ENCODE peak calls at places on chromosomes 13 and 19, in nine cellular contexts. R, H, B, Q, E, A, W, X and J are unnamed samples.

GRCh38 chr19:45995715-45996385 is 583 bp downstream of the CCDC61 start:
- DNase-seq in R (no peak), H (no peak), B (no peak), Q (peak; percentile 36), E (no peak), A (peak; percentile 4), W (no peak), X (no peak), J (no peak)

GRCh38 chr13:34044041-34044440 is 226.1 kb downstream of the RFC3 start:
- DNase-seq in R (no peak), H (no peak), B (peak; percentile 93), Q (peak; percentile 19), E (no peak), A (no peak), W (peak; percentile 57), X (peak; percentile 82), J (no peak)

GRCh38 chr19:45079911-45080469 is 930 bp downstream of the GEMIN7 start:
- DNase-seq in R (no peak), H (no peak), B (no peak), Q (no peak), E (no peak), A (no peak), W (no peak), X (no peak), J (no peak)

GRCh38 chr19:29761575-29762225 is 46.6 kb upstream of the C19orf12 start:
- DNase-seq in R (no peak), H (no peak), B (no peak), Q (no peak), E (no peak), A (no peak), W (no peak), X (no peak), J (no peak)

GRCh38 chr19:49132974-49133609 is 13.7 kb downstream of the PPFIA3 start:
- DNase-seq in R (no peak), H (no peak), B (no peak), Q (no peak), E (no peak), A (no peak), W (no peak), X (no peak), J (no peak)

GRCh38 chr13:94993608-94994007 is 281.3 kb upstream of the SOX21 start:
- DNase-seq in R (no peak), H (no peak), B (no peak), Q (peak; percentile 26), E (no peak), A (no peak), W (no peak), X (no peak), J (no peak)

GRCh38 chr13:107678075-107678689 is 537.2 kb downstream of the LIG4 start:
- DNase-seq in R (no peak), H (no peak), B (no peak), Q (no peak), E (no peak), A (no peak), W (no peak), X (peak; percentile 11), J (no peak)

GRCh38 chr13:64154514-64154913 is 2738.9 kb upstream of the PCDH20 start:
- DNase-seq in R (peak; percentile 8), H (no peak), B (peak; percentile 53), Q (peak; percentile 24), E (peak; percentile 6), A (no peak), W (no peak), X (peak; percentile 28), J (no peak)

GRCh38 chr13:114131581-114132418 is 623 bp downstream of the RASA3 start:
- DNase-seq in R (no peak), H (no peak), B (peak; percentile 31), Q (peak; percentile 56), E (peak; percentile 47), A (peak; percentile 78), W (no peak), X (peak; percentile 36), J (no peak)